ENCODE peak calls at places on chromosomes 7 and 10, in six cellular contexts. B, C, A, D, S and W are unnamed samples.

GRCh38 chr10:122285506-122286444 is 14.7 kb downstream of the BTBD16 start:
- DNase-seq in D (no peak), A (no peak), S (no peak), B (no peak), C (no peak), W (no peak)

GRCh38 chr10:2256241-2256640 is 518.9 kb upstream of the ADARB2 start:
- DNase-seq in S (no peak), B (no peak), C (no peak), A (no peak), D (no peak), W (no peak)

GRCh38 chr10:80540644-80541143 is 3.0 kb downstream of the SH2D4B start:
- DNase-seq in S (no peak), A (no peak), B (peak), C (no peak), D (peak), W (peak)

GRCh38 chr10:1116051-1116450 is 59.9 kb downstream of the WDR37 start:
- DNase-seq in C (no peak), A (no peak), S (no peak), D (no peak), B (no peak), W (no peak)

GRCh38 chr7:74371381-74372059 is 82.2 kb upstream of the GTF2IRD1 start:
- DNase-seq in B (peak), A (no peak), C (no peak), S (peak), D (peak), W (peak)

GRCh38 chr10:3426190-3426845 is 253.7 kb upstream of the PITRM1 start:
- DNase-seq in B (no peak), C (no peak), D (peak), S (peak), A (no peak), W (no peak)

GRCh38 chr10:5888352-5888751 is 1.3 kb downstream of the ANKRD16 start:
- DNase-seq in C (no peak), S (peak), B (no peak), A (no peak), D (peak), W (no peak)

GRCh38 chr10:34764347-34764991 is 50.6 kb downstream of the PARD3 start:
- DNase-seq in D (no peak), S (no peak), C (no peak), B (no peak), A (no peak), W (no peak)

GRCh38 chr7:20959281-20959680 is 172.6 kb upstream of the SP8 start:
- DNase-seq in A (no peak), B (no peak), C (peak), S (peak), D (peak), W (no peak)

GRCh38 chr7:139573871-139574270 is 50.4 kb downstream of the CLEC2L start:
- DNase-seq in B (no peak), S (no peak), A (peak), D (no peak), C (no peak), W (no peak)

GRCh38 chr7:106117767-106118544 is 5.8 kb upstream of the SYPL1 start:
- DNase-seq in B (no peak), A (no peak), D (no peak), C (no peak), S (no peak), W (no peak)

GRCh38 chr10:50992356-50992866 is 81.9 kb upstream of the PRKG1 start:
- DNase-seq in D (no peak), B (no peak), A (no peak), C (no peak), S (no peak), W (no peak)

GRCh38 chr10:112375721-112376577 is 2.0 kb downstream of the ACSL5 start:
- DNase-seq in A (no peak), S (peak), C (peak), B (peak), D (no peak), W (peak)

GRCh38 chr7:98399462-98399861 is 1.4 kb downstream of the BAIAP2L1 start:
- DNase-seq in B (peak), C (no peak), D (peak), A (no peak), S (peak), W (no peak)

GRCh38 chr10:78947226-78947625 is 121.5 kb upstream of the ZMIZ1 start:
- DNase-seq in B (no peak), S (peak), A (no peak), D (peak), C (no peak), W (no peak)

GRCh38 chr10:133292919-133293809 is 15.5 kb downstream of the TUBGCP2 start:
- DNase-seq in A (no peak), S (peak), C (no peak), D (peak), B (no peak), W (no peak)

GRCh38 chr7:141788296-141788695 is 1.7 kb upstream of the TAS2R5 start:
- DNase-seq in C (no peak), D (no peak), B (no peak), A (no peak), S (no peak), W (no peak)

GRCh38 chr7:15485431-15485830 is 76.4 kb downstream of the AGMO start:
- DNase-seq in A (no peak), C (no peak), S (no peak), D (no peak), B (no peak), W (no peak)

GRCh38 chr7:103593691-103594090 is 147.7 kb upstream of the SLC26A5 start:
- DNase-seq in S (peak), D (peak), C (no peak), B (no peak), A (no peak), W (no peak)

GRCh38 chr10:71584902-71585578 is 134.5 kb downstream of the C10orf105 start:
- DNase-seq in S (no peak), B (no peak), A (no peak), D (no peak), C (no peak), W (no peak)

GRCh38 chr7:148815612-148816011 is 68.5 kb downstream of the EZH2 start:
- DNase-seq in C (no peak), D (peak), S (peak), B (no peak), A (no peak), W (no peak)

GRCh38 chr7:36367561-36367889 is 22.1 kb upstream of the ANLN start:
- DNase-seq in C (no peak), S (no peak), A (no peak), D (no peak), B (no peak), W (no peak)

GRCh38 chr10:123936426-123936825 is 44.8 kb upstream of the CPXM2 start:
- DNase-seq in D (no peak), C (no peak), S (no peak), A (no peak), B (no peak), W (no peak)

GRCh38 chr10:124212702-124213101 is 119.3 kb upstream of the CHST15 start:
- DNase-seq in C (no peak), S (no peak), A (no peak), D (no peak), B (no peak), W (no peak)

GRCh38 chr10:68111580-68111979 is 2.3 kb downstream of the MYPN start:
- DNase-seq in C (no peak), A (no peak), B (no peak), S (no peak), D (no peak), W (no peak)

GRCh38 chr7:81687062-81687461 is 82.8 kb downstream of the HGF start:
- DNase-seq in B (no peak), S (no peak), A (no peak), D (no peak), C (no peak), W (no peak)

GRCh38 chr10:56231436-56231835 is 129.6 kb downstream of the ZWINT start:
- DNase-seq in A (no peak), S (peak), B (no peak), C (no peak), D (peak), W (no peak)

GRCh38 chr7:44727346-44728262 is 21.0 kb upstream of the ZMIZ2 start:
- DNase-seq in C (no peak), A (no peak), S (peak), B (no peak), D (peak), W (peak)

GRCh38 chr7:131329176-131329570 is 1.5 kb downstream of the MKLN1 start:
- DNase-seq in S (no peak), B (no peak), C (no peak), A (no peak), D (peak), W (no peak)

GRCh38 chr7:149284850-149285580 is 23.0 kb downstream of the ZNF783 start:
- DNase-seq in C (peak), D (peak), S (peak), A (peak), B (peak), W (peak)

GRCh38 chr10:92697663-92698511 is 8.1 kb downstream of the HHEX start:
- DNase-seq in D (no peak), S (no peak), A (no peak), B (peak), C (no peak), W (peak)

GRCh38 chr10:63766766-63767505 is 245.7 kb downstream of the REEP3 start:
- DNase-seq in B (no peak), S (no peak), C (no peak), D (no peak), A (no peak), W (no peak)

GRCh38 chr7:50970092-50970491 is 187.4 kb upstream of the GRB10 start:
- DNase-seq in D (peak), B (no peak), S (peak), C (no peak), A (no peak), W (no peak)
- TF ChIP-seq CTCF in D (no peak), B (no peak), S (no peak), C (no peak), A (no peak), W (no peak)

GRCh38 chr10:117449636-117450035 is 74.4 kb upstream of the PDZD8 start:
- DNase-seq in S (no peak), B (no peak), C (no peak), A (no peak), D (no peak), W (no peak)
- TF ChIP-seq CTCF in S (peak), B (peak), C (no peak), A (no peak), D (peak), W (no peak)

DNA sequence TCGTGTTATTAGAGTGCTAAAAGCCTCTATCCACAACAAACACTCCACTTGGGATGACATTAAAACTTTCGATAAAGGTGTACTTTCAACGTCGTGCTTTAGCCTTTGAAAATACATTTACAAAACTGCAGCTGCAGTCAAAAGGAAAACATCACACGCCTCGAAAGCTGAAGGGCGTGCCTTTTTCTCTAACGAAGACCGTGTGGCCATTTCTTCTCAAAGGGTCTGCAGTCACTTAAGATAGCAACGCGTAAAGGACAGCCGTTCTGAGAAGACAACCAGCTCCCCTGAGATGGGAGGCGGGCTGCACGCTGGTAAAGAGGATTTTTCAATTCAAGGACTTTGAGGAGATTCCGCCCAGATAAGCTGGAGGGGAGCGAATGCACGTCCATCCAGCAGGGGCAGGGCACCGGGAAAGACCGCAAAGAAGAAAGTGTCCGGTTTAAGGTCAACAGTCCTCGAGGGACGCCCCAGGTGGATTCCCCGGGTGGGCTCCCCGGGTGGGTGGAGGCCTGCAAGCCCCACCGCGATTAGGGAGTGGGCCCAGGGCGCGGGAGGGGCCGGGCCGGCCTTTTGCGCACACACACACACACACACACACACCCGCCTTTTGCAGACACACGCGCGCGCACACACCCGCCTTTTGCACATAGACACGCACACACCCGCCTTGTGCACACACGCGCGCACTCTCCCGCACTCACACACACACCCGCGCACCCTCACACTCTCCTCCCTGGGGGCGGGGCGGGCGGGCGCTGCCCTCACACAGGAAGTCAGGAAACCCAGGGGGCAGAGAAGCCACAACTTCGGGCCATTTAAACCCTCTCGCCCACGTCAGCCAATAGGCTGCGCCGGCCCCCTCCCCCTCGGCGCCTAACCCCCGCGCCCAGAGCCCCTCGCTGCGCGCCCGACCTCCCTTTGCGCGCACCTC is 767 bp downstream of the ARHGAP12 start:
- DNase-seq in A (no peak), B (peak), C (peak), D (peak), S (peak), W (peak)
- TF ChIP-seq CTCF in A (peak), B (peak), C (no peak), D (peak), S (peak), W (no peak)

GRCh38 chr10:102225646-102226541 is at the start of gene ELOVL3:
- DNase-seq in D (peak), A (peak), B (peak), S (peak), C (peak), W (peak)
- TF ChIP-seq CTCF in D (no peak), A (peak), B (no peak), S (no peak), C (no peak), W (no peak)

GRCh38 chr7:132578826-132579225 is 2.6 kb upstream of the PLXNA4 start:
- DNase-seq in B (no peak), S (no peak), D (no peak), C (no peak), A (no peak), W (no peak)

GRCh38 chr7:132578050-132578370 is 1.7 kb upstream of the PLXNA4 start:
- DNase-seq in B (no peak), C (no peak), A (no peak), D (no peak), S (no peak), W (no peak)

GRCh38 chr7:132576723-132577089 is 436 bp upstream of the PLXNA4 start:
- DNase-seq in C (no peak), B (no peak), A (no peak), S (no peak), D (no peak), W (no peak)

GRCh38 chr7:132575987-132576722 is at the start of gene PLXNA4:
- DNase-seq in A (no peak), B (no peak), C (no peak), S (peak), D (no peak), W (no peak)

DNA sequence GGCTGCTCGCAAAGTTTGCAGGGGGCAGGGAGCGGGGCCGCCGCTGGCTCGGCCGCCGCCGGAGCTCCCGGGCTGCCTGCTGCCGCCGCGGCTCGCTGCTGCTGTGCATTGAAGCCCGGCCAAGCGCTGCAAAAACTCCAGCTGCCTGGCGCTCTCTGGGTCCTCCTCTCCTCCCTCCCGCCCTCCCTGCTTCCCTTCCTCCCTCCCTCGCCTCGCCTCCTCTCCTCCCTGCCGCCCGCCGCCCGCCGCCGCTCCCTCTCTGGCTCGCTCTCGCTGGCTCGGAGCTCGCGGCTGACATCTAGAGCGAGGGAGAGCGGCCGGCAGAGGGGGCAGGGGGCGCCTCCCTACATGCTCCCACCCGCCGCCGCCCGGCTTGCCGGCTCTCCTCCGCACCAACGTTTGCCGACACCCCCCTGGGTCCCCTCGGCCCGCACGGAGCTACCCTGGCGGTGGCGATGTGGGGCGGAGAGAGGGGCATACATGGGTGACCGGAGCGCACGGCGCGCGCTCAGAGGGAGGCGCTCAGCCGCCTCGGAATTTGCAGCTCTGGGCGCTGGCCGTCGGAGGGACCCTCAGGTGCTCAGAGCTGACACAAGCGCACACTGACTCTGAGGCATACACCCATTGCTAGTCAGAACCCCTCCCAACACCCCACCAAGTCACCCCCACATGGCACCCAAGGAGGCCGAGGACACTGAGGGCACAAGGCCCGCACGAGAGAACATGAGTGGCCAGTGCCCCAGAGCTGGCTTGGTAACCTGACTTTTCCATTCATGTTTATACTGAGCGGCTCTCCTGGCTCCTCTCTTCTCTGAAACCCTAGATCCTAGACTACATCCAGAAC is 1.2 kb upstream of the PLXNA4 start:
- DNase-seq in S (peak), B (no peak), D (no peak), C (peak), A (peak), W (peak)
- TF ChIP-seq CTCF in S (no peak), B (no peak), D (no peak), C (no peak), A (peak), W (no peak)

GRCh38 chr10:22043327-22043633 is 39.8 kb upstream of the DNAJC1 start:
- DNase-seq in D (no peak), B (no peak), S (no peak), A (no peak), C (no peak), W (no peak)
- TF ChIP-seq CTCF in D (no peak), B (no peak), S (no peak), A (no peak), C (no peak), W (no peak)

DNA sequence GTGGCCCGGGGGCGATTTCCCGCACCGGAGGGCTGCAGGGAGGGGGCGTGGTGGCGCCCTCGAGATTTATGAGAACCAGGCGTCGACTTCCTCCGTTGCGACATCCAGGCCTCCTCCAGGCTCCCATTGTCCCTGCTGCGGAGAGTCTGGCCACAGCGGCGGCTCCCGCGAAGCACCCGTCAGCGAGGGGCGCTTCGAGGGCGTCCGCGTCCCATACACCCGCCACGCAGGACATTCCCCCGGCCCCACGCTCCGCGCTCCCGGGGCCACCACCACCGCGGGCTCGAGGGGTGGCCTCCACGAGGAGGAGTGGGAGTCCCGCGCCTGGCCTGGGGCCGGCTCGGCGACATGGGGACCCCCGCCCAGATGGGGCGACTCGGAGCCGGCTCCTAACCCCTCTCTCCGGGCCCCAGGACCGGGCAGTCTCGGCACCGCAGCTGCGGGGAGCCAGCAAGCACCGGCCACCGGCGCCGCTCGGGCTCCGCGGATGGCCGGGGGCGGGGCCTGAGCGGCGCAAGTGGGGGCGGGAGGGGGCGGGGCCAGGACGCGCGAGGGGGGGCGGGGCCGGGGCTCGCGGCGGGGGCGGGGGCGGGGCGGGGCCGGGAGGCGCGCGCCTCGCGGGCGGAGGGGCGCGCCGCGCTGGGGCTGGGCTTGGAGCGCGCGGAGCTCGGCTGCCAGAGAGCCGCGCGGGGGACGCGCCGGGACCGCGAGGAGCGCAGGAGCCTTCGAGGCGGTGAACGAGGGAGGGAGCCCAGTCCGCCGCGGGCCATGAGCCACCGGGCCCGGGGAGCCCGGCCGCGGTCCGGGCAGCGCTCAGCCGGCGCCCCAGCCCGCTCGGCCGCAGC is at the start of gene SH2B2:
- DNase-seq in D (peak), B (peak), A (peak), C (peak), S (peak), W (peak)
- TF ChIP-seq CTCF in D (no peak), B (no peak), A (no peak), C (no peak), S (no peak), W (no peak)

DNA sequence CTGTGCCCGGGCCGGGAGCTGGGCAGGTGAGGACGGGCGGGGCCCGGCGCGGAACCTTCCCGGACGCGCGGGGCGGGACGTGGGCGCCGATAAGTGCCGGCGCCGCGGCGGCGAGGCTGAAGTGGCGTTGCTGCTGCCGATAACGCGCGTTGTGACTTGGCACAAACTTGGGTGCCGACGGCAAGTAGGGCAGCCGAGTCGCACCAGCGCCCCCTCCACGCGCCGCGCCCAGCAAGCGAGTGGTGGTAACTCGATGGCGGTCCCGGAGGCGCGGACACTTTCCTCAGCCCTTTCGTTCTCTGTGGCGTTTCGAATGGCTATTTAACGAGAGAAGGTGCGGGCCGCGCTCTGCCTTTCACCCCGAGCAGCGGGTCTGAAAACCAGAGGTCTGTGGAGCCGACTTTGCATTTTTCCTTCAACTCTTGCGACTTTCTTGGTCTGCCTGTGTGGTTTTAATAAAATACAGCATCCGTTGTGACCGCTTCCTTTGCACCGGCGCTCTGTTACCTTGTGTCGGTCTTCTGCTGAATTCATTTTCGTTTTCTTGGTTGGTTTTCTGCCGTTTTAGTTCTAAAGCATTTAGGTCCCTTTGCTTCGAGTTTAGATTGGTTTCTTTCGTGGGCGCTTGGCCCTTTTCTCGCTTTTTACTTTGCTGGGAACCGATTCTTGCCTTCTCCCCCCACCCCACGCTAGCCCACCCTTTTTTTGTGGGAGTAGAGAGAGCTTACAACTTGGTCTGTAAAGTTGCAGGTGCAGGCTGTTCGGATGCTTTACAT is 704 bp downstream of the STK17A start:
- DNase-seq in B (peak), S (peak), A (peak), C (peak), D (no peak), W (no peak)
- TF ChIP-seq CTCF in B (peak), S (peak), A (no peak), C (no peak), D (peak), W (no peak)